ENCODE peak calls at places on chromosomes 13 and 19, in eight cellular contexts. Z is NCI-H1092 treated with DMSO at 0.1 percent for 48 hours; X is AML-193; B is heart right ventricle; U is endodermal cell; H is stimulated activated CD4-positive, alpha-beta T cell treated with anti-CD3 and anti-CD28 coated beads, TNF-alpha, amount 100 ng/mL, for 24 hours; C is CD4-positive, alpha-beta T cell; E is stimulated activated CD8-positive, alpha-beta memory T cell treated with anti-CD3 and anti-CD28 coated beads, Interleukin-15, amount 100 ng/mL, for 24 hours. T is an unnamed sample.
A peak's percentile ranks its signal among the peaks of the same experiment; 100 is the strongest.

GRCh38 chr19:1388637-1389026 is 4.9 kb downstream of the NDUFS7 start:
- DNase-seq in Z (no peak), X (no peak), B (no peak), U (no peak), H (no peak), C (no peak), E (no peak), T (no peak)

GRCh38 chr19:1466461-1467227 is 12.4 kb downstream of the C19orf25 start:
- DNase-seq in Z (no peak), X (no peak), B (no peak), U (no peak), H (no peak), C (no peak), E (no peak), T (no peak)

GRCh38 chr13:46327256-46327655 is 59.8 kb downstream of the RUBCNL start:
- DNase-seq in Z (no peak), X (no peak), B (no peak), U (no peak), H (no peak), C (no peak), E (no peak), T (no peak)

GRCh38 chr19:57807541-57807940 is 7.2 kb downstream of the ZNF552 start:
- DNase-seq in Z (no peak), X (no peak), B (no peak), U (no peak), H (no peak), C (no peak), E (no peak), T (no peak)

GRCh38 chr19:5792224-5792623 is 1.3 kb upstream of the DUS3L start:
- DNase-seq in Z (no peak), X (no peak), B (no peak), U (no peak), H (no peak), C (no peak), E (no peak), T (no peak)

GRCh38 chr19:19338082-19338481 is 17.5 kb downstream of the MAU2 start:
- DNase-seq in Z (no peak), X (no peak), B (no peak), U (no peak), H (no peak), C (no peak), E (no peak), T (no peak)

GRCh38 chr19:10069046-10069445 is 17.1 kb upstream of the SHFL start:
- DNase-seq in Z (no peak), X (no peak), B (no peak), U (no peak), H (no peak), C (no peak), E (no peak), T (no peak)

GRCh38 chr19:51959791-51960190 is 26.8 kb downstream of the ZNF350 start:
- DNase-seq in Z (no peak), X (no peak), B (no peak), U (no peak), H (no peak), C (no peak), E (no peak), T (no peak)

GRCh38 chr19:38685666-38686529 is 38.4 kb downstream of the ACTN4 start:
- DNase-seq in Z (no peak), X (no peak), B (no peak), U (peak; percentile 82), H (no peak), C (no peak), E (no peak), T (no peak)

GRCh38 chr19:54266133-54266532 is 9.1 kb upstream of the LILRB5 start:
- DNase-seq in Z (peak; percentile 11), X (peak; percentile 67), B (peak; percentile 62), U (peak; percentile 97), H (peak; percentile 45), C (peak; percentile 46), E (peak; percentile 37), T (peak; percentile 46)

T was measured in NCI-H146.